ENCODE peak calls at places on chromosomes 5 and 9, in seven cellular contexts. P is kidney; K is ascending aorta; R is CD4-positive, alpha-beta T cell; S is AG04450; D is left ventricle myocardium inferior; Z is mesothelial cell of epicardium. I is an unnamed sample.

GRCh38 chr9:104494808-104495207 is 9.3 kb upstream of the OR13F1 start:
- DNase-seq in R (no peak), P (no peak), S (no peak), K (no peak), D (no peak), Z (no peak), I (no peak)

GRCh38 chr5:3099954-3100353 is 348.5 kb upstream of the IRX2 start:
- DNase-seq in D (no peak), K (no peak), S (no peak), P (peak; percentile 43), Z (no peak), R (no peak), I (no peak)

GRCh38 chr9:4923580-4924544 is 61.2 kb upstream of the JAK2 start:
- DNase-seq in D (no peak), K (no peak), Z (no peak), S (no peak), P (no peak), R (no peak), I (peak; percentile 30)

GRCh38 chr5:86679949-86680348 is 62.2 kb downstream of the COX7C start:
- DNase-seq in D (no peak), P (no peak), Z (no peak), K (no peak), S (no peak), R (no peak), I (no peak)

GRCh38 chr9:15482146-15482545 is 28.6 kb downstream of the PSIP1 start:
- DNase-seq in P (no peak), K (no peak), D (no peak), S (no peak), R (no peak), Z (no peak), I (no peak)

GRCh38 chr9:91824591-91825339 is 125.3 kb downstream of the ROR2 start:
- DNase-seq in R (no peak), P (peak; percentile 66), K (no peak), D (peak; percentile 44), Z (no peak), S (no peak), I (no peak)

GRCh38 chr5:36447776-36448175 is 146.1 kb upstream of the RANBP3L start:
- DNase-seq in D (no peak), R (no peak), P (no peak), Z (no peak), S (no peak), K (no peak), I (no peak)

GRCh38 chr9:84276741-84277140 is 63.8 kb downstream of the SLC28A3 start:
- DNase-seq in D (no peak), R (no peak), P (no peak), Z (no peak), S (no peak), K (no peak), I (no peak)

GRCh38 chr5:63240063-63240755 is 661.6 kb downstream of the LRRC70 start:
- DNase-seq in K (no peak), P (no peak), S (no peak), Z (no peak), R (no peak), D (no peak), I (no peak)

GRCh38 chr9:27331393-27331792 is 34.4 kb upstream of the EQTN start:
- DNase-seq in S (no peak), R (no peak), D (no peak), K (no peak), Z (no peak), P (no peak), I (no peak)

GRCh38 chr9:35771079-35771441 is 17.0 kb upstream of the MSMP start:
- DNase-seq in R (no peak), S (no peak), Z (no peak), K (no peak), P (no peak), D (peak; percentile 54), I (no peak)

GRCh38 chr9:128987800-128988199 is 40.3 kb downstream of the NUP188 start:
- DNase-seq in D (no peak), K (no peak), R (no peak), Z (no peak), P (no peak), S (peak; percentile 41), I (no peak)

GRCh38 chr9:90580576-90580975 is 62.0 kb downstream of the DIRAS2 start:
- DNase-seq in Z (no peak), R (no peak), K (no peak), D (no peak), P (no peak), S (no peak), I (no peak)

GRCh38 chr5:44875661-44876250 is 67.0 kb downstream of the MRPS30 start:
- DNase-seq in Z (no peak), P (no peak), S (peak; percentile 36), R (no peak), D (no peak), K (no peak), I (peak; percentile 49)

GRCh38 chr9:78213696-78214095 is 22.2 kb upstream of the CEP78 start:
- DNase-seq in R (no peak), Z (no peak), P (no peak), K (no peak), D (no peak), S (no peak), I (no peak)

GRCh38 chr5:158880514-158881001 is 219.2 kb downstream of the EBF1 start:
- DNase-seq in S (no peak), P (no peak), Z (no peak), K (no peak), R (no peak), D (no peak), I (peak; percentile 19)

GRCh38 chr5:174272671-174273070 is 227.2 kb downstream of the NSG2 start:
- DNase-seq in Z (no peak), K (no peak), S (no peak), D (no peak), P (no peak), R (no peak), I (no peak)

GRCh38 chr5:45454114-45454513 is 242.1 kb downstream of the HCN1 start:
- DNase-seq in Z (no peak), S (no peak), P (no peak), R (no peak), D (no peak), K (no peak), I (no peak)

GRCh38 chr9:87889882-87890252 is 7.2 kb downstream of the SPATA31E1 start:
- DNase-seq in K (no peak), P (peak; percentile 69), S (no peak), Z (no peak), D (no peak), R (no peak), I (no peak)

GRCh38 chr9:119370816-119371215 is 1.6 kb upstream of the BRINP1 start:
- DNase-seq in P (peak; percentile 66), Z (peak; percentile 59), S (no peak), K (no peak), R (no peak), D (peak; percentile 33), I (peak; percentile 32)

GRCh38 chr5:136021016-136021405 is 7.8 kb upstream of the TGFBI start:
- DNase-seq in P (no peak), K (no peak), S (no peak), Z (no peak), D (no peak), R (no peak), I (no peak)

GRCh38 chr5:159353661-159354252 is 23.5 kb upstream of the IL12B start:
- DNase-seq in P (no peak), R (no peak), S (no peak), Z (no peak), D (no peak), K (no peak), I (no peak)

GRCh38 chr5:168073311-168073710 is 218.1 kb upstream of the WWC1 start:
- DNase-seq in D (no peak), R (no peak), P (no peak), S (no peak), K (no peak), Z (no peak), I (no peak)

GRCh38 chr5:113161806-113162205 is 185.2 kb downstream of the DCP2 start:
- DNase-seq in P (no peak), Z (no peak), S (no peak), K (no peak), D (peak; percentile 49), R (no peak), I (no peak)

GRCh38 chr5:96836817-96837216 is 29.1 kb upstream of the ERAP1 start:
- DNase-seq in R (no peak), S (no peak), D (no peak), P (no peak), K (no peak), Z (no peak), I (no peak)

GRCh38 chr5:40367260-40367659 is 312.5 kb upstream of the PTGER4 start:
- DNase-seq in R (no peak), P (no peak), D (no peak), Z (no peak), S (no peak), K (no peak), I (no peak)
- TF ChIP-seq CTCF in R (no peak), P (no peak), D (peak; percentile 22), Z (no peak), S (peak; percentile 28), K (no peak), I (peak; percentile 21)

GRCh38 chr9:1046639-1047604 is 3.2 kb upstream of the DMRT2 start:
- DNase-seq in K (no peak), R (no peak), Z (no peak), P (no peak), D (no peak), S (no peak), I (no peak)

GRCh38 chr9:1047605-1048235 is 2.4 kb upstream of the DMRT2 start:
- DNase-seq in Z (no peak), D (no peak), S (no peak), R (no peak), K (no peak), P (no peak), I (peak; percentile 22)

GRCh38 chr9:1044643-1045042 is 5.5 kb upstream of the DMRT2 start:
- DNase-seq in D (peak; percentile 36), S (no peak), R (no peak), K (no peak), Z (no peak), P (no peak), I (no peak)

GRCh38 chr9:1042466-1042865 is 7.7 kb upstream of the DMRT2 start:
- DNase-seq in R (no peak), D (no peak), Z (peak; percentile 66), K (no peak), S (no peak), P (no peak), I (peak; percentile 49)
- TF ChIP-seq CTCF in R (no peak), D (peak; percentile 33), Z (peak; percentile 59), K (peak; percentile 11), S (no peak), P (no peak), I (peak; percentile 54)

DNA sequence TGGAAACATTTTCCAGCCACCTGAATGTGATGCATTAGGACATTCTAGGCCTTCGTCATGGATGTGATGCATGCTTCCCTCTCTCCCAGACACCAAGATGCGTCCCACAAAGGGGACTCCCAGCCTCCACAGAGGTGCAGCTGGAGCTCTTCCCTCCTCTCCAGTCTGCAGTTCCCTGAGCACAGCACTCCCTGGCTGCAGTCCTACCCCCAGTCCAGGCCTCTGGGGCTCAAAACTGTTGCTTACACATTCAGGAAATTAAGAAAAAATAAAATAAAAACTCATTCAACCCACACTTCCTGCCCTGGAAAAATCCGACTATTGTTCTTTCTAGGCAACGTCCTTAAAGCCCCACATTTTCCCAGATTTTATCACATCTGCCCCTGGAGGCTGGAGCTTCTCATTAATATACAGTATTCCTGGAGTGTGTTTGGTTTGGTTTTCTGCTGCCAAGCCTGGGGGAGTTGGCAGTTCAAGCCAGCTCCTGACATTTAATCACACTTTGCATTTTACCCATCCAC is 78.4 kb upstream of the ICE1 start:
- DNase-seq in P (no peak), Z (no peak), D (no peak), K (no peak), R (no peak), S (no peak), I (no peak)
- TF ChIP-seq CTCF in P (no peak), Z (no peak), D (no peak), K (no peak), R (no peak), S (no peak), I (no peak)

GRCh38 chr9:126397056-126397455 is 70.4 kb downstream of the MVB12B start:
- DNase-seq in Z (no peak), D (no peak), K (no peak), P (no peak), S (no peak), R (peak; percentile 56), I (peak; percentile 93)
- TF ChIP-seq CTCF in Z (peak; percentile 57), D (no peak), K (peak; percentile 22), P (no peak), S (peak; percentile 30), R (peak; percentile 46), I (peak; percentile 61)

I was measured in activated CD8-positive, alpha-beta T cell treated with anti-CD3 and anti-CD28 coated beads for 36 hours.